ENCODE peak calls at places on chromosomes 1 and 21, in nine cellular contexts. D is fibroblast of villous mesenchyme, M is GM20000, J is astrocyte of the spinal cord, T is cardiac fibroblast, W is foreskin fibroblast, N is breast epithelium, F is H9, Q is epithelial cell of esophagus. S is an unnamed sample.

GRCh38 chr1:66533804-66534745 is at the start of gene SGIP1:
- DNase-seq in D (peak; percentile 85), M (peak; percentile 28), J (peak; percentile 76), T (peak; percentile 82), W (peak; percentile 79), N (no peak), F (peak; percentile 90), Q (peak; percentile 21), S (no peak)

GRCh38 chr1:87718241-87718950 is 389.7 kb downstream of the LMO4 start:
- DNase-seq in D (peak; percentile 61), M (no peak), J (no peak), T (no peak), W (no peak), N (no peak), F (no peak), Q (no peak), S (no peak)

GRCh38 chr1:234719454-234720258 is 109.7 kb upstream of the IRF2BP2 start:
- DNase-seq in D (no peak), M (no peak), J (no peak), T (no peak), W (no peak), N (no peak), F (peak; percentile 17), Q (no peak), S (no peak)

GRCh38 chr21:42534901-42535378 is 21.3 kb downstream of the SLC37A1 start:
- DNase-seq in D (no peak), M (peak; percentile 71), J (no peak), T (no peak), W (no peak), N (no peak), F (no peak), Q (no peak), S (no peak)

GRCh38 chr1:50973875-50974617 is 4.0 kb downstream of the CDKN2C start:
- DNase-seq in D (no peak), M (no peak), J (no peak), T (no peak), W (no peak), N (no peak), F (peak; percentile 32), Q (no peak), S (peak; percentile 65)

GRCh38 chr1:54577612-54578011 is 29.6 kb downstream of the ACOT11 start:
- DNase-seq in D (peak; percentile 72), M (no peak), J (peak; percentile 68), T (peak; percentile 43), W (peak; percentile 24), N (no peak), F (no peak), Q (no peak), S (no peak)

GRCh38 chr21:38326899-38327298 is 70.1 kb downstream of the KCNJ15 start:
- DNase-seq in D (no peak), M (no peak), J (no peak), T (no peak), W (no peak), N (no peak), F (no peak), Q (no peak), S (no peak)

GRCh38 chr1:225422795-225423517 is 4.9 kb downstream of the LBR start:
- DNase-seq in D (no peak), M (no peak), J (no peak), T (no peak), W (no peak), N (no peak), F (no peak), Q (no peak), S (no peak)

GRCh38 chr1:59138402-59138801 is 158.5 kb upstream of the FGGY start:
- DNase-seq in D (no peak), M (no peak), J (no peak), T (peak; percentile 39), W (no peak), N (no peak), F (no peak), Q (no peak), S (no peak)

GRCh38 chr21:42595281-42596187 is 57.9 kb upstream of the PDE9A start:
- DNase-seq in D (no peak), M (no peak), J (no peak), T (no peak), W (no peak), N (peak; percentile 40), F (no peak), Q (no peak), S (no peak)

GRCh38 chr1:86822463-86822862 is 91.5 kb downstream of the SELENOF start:
- DNase-seq in D (no peak), M (no peak), J (no peak), T (no peak), W (no peak), N (no peak), F (no peak), Q (no peak), S (no peak)

GRCh38 chr1:59994302-59995198 is 68.0 kb upstream of the CYP2J2 start:
- DNase-seq in D (peak; percentile 81), M (no peak), J (peak; percentile 93), T (peak; percentile 47), W (peak; percentile 57), N (no peak), F (no peak), Q (no peak), S (no peak)

GRCh38 chr1:161730050-161730564 is 8.8 kb downstream of the FCRLB start:
- DNase-seq in D (peak; percentile 30), M (peak; percentile 26), J (peak; percentile 60), T (peak; percentile 82), W (peak; percentile 57), N (no peak), F (no peak), Q (peak; percentile 85), S (no peak)

GRCh38 chr1:3001471-3002348 is 19.6 kb upstream of the ACTRT2 start:
- DNase-seq in D (no peak), M (no peak), J (no peak), T (no peak), W (no peak), N (peak; percentile 37), F (no peak), Q (no peak), S (no peak)

GRCh38 chr21:19340303-19340702 is 936.7 kb upstream of the TMPRSS15 start:
- DNase-seq in D (no peak), M (no peak), J (no peak), T (no peak), W (no peak), N (no peak), F (no peak), Q (no peak), S (no peak)
- TF ChIP-seq CTCF in D (no peak), M (no peak), J (no peak), T (no peak), W (no peak), N (no peak), F (peak; percentile 37), Q (no peak), S (no peak)

DNA sequence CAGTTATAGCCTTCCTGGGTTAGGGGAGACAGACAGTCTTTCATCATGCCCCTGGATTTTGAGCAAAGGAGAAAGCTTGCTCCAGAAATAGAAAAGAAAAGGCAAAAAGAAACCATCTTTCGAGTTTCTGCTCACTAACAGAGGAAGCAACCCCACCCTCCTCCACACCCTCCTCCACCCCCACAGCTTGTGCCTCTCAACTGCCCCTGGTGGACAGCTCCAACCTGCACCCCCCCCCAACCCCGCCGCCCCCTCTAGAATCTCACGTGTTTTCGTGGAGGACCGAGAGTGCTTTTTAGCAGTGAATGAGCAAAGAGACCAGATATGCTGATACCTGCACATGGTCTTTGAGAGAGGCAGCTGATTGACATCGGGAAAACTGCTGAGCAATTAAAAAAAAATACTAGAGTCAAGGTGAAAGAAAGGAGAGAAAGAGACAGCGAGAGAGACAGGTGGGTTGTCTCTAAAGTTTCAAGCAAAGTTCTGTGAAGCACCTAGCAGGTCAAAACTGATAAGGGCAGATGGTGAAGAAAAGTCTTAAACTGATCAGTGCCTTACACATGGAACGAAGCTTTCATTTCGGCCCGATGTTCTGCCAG is 358.3 kb downstream of the KIF26B start:
- DNase-seq in D (peak; percentile 16), M (no peak), J (no peak), T (peak; percentile 16), W (no peak), N (no peak), F (peak; percentile 54), Q (no peak), S (no peak)
- TF ChIP-seq CTCF in D (peak; percentile 27), M (no peak), J (peak; percentile 9), T (peak; percentile 36), W (peak; percentile 39), N (no peak), F (peak; percentile 40), Q (no peak), S (no peak)

GRCh38 chr21:26847951-26848350 is 2.7 kb upstream of the ADAMTS1 start:
- DNase-seq in D (no peak), M (no peak), J (no peak), T (no peak), W (no peak), N (no peak), F (no peak), Q (no peak), S (no peak)

GRCh38 chr21:26845750-26846035 is 484 bp upstream of the ADAMTS1 start:
- DNase-seq in D (no peak), M (no peak), J (no peak), T (no peak), W (no peak), N (no peak), F (no peak), Q (no peak), S (no peak)

GRCh38 chr21:26843912-26844257 is 1.3 kb downstream of the ADAMTS1 start:
- DNase-seq in D (peak; percentile 43), M (no peak), J (peak; percentile 87), T (peak; percentile 67), W (no peak), N (no peak), F (no peak), Q (peak; percentile 54), S (no peak)

GRCh38 chr21:26844258-26845065 is 747 bp downstream of the ADAMTS1 start:
- DNase-seq in D (no peak), M (no peak), J (peak; percentile 63), T (peak; percentile 54), W (no peak), N (no peak), F (peak; percentile 50), Q (peak; percentile 52), S (peak; percentile 33)

GRCh38 chr21:26846036-26846931 is 1.1 kb upstream of the ADAMTS1 start:
- DNase-seq in D (peak; percentile 85), M (no peak), J (peak; percentile 71), T (peak; percentile 71), W (peak; percentile 92), N (peak; percentile 71), F (peak; percentile 81), Q (peak; percentile 69), S (no peak)
- TF ChIP-seq CTCF in D (peak; percentile 34), M (no peak), J (peak; percentile 23), T (peak; percentile 12), W (no peak), N (no peak), F (peak; percentile 18), Q (peak; percentile 41), S (no peak)

GRCh38 chr21:26845066-26845749 is at the start of gene ADAMTS1:
- DNase-seq in D (peak; percentile 94), M (no peak), J (peak; percentile 86), T (peak; percentile 91), W (peak; percentile 92), N (peak; percentile 87), F (peak; percentile 91), Q (peak; percentile 66), S (no peak)
- TF ChIP-seq CTCF in D (no peak), M (no peak), J (peak; percentile 10), T (no peak), W (peak; percentile 3), N (no peak), F (peak; percentile 44), Q (peak; percentile 1), S (no peak)

S was measured in A549.